ENCODE peak calls at places on chromosomes 3 and 15, in six cellular contexts. One of them, this sample, is unnamed.
A peak's percentile ranks its signal among the peaks of the same experiment; 100 is the strongest.

GRCh38 chr3:133856316-133856715 is 39.4 kb downstream of the RAB6B start:
- DNase-seq in tibial nerve: no peak
- DNase-seq in H1: no peak
- DNase-seq in ovary: no peak
- DNase-seq in sigmoid colon: no peak
- DNase-seq in suprapubic skin: no peak
- DNase-seq in this sample: no peak

GRCh38 chr3:168722091-168722490 is 626.4 kb upstream of the GOLIM4 start:
- DNase-seq in tibial nerve: no peak
- DNase-seq in H1: no peak
- DNase-seq in ovary: no peak
- DNase-seq in sigmoid colon: no peak
- DNase-seq in suprapubic skin: no peak
- DNase-seq in this sample: no peak

GRCh38 chr3:193853511-193854219 is 260.7 kb downstream of the OPA1 start:
- DNase-seq in tibial nerve: no peak
- DNase-seq in H1: no peak
- DNase-seq in ovary: no peak
- DNase-seq in sigmoid colon: no peak
- DNase-seq in suprapubic skin: no peak
- DNase-seq in this sample: no peak

GRCh38 chr3:114035146-114035545 is 21.2 kb downstream of the CCDC191 start:
- DNase-seq in tibial nerve: no peak
- DNase-seq in H1: no peak
- DNase-seq in ovary: no peak
- DNase-seq in sigmoid colon: no peak
- DNase-seq in suprapubic skin: no peak
- DNase-seq in this sample: no peak

GRCh38 chr3:98986073-98986472 is 84.6 kb upstream of the DCBLD2 start:
- DNase-seq in tibial nerve: no peak
- DNase-seq in H1: no peak
- DNase-seq in ovary: peak; percentile 24
- DNase-seq in sigmoid colon: no peak
- DNase-seq in suprapubic skin: no peak
- DNase-seq in this sample: no peak

GRCh38 chr3:171351676-171352075 is 108.5 kb downstream of the TNIK start:
- DNase-seq in tibial nerve: no peak
- DNase-seq in H1: no peak
- DNase-seq in ovary: no peak
- DNase-seq in sigmoid colon: no peak
- DNase-seq in suprapubic skin: no peak
- DNase-seq in this sample: no peak

GRCh38 chr15:72182673-72183072 is 14.9 kb downstream of the GRAMD2A start:
- DNase-seq in tibial nerve: no peak
- DNase-seq in H1: no peak
- DNase-seq in ovary: no peak
- DNase-seq in sigmoid colon: no peak
- DNase-seq in suprapubic skin: no peak
- DNase-seq in this sample: peak; percentile 68

GRCh38 chr15:67146875-67147381 is 81.5 kb downstream of the SMAD3 start:
- DNase-seq in tibial nerve: no peak
- DNase-seq in H1: no peak
- DNase-seq in ovary: peak; percentile 35
- DNase-seq in sigmoid colon: peak; percentile 80
- DNase-seq in suprapubic skin: no peak
- DNase-seq in this sample: no peak

GRCh38 chr3:45807133-45807532 is 10.8 kb upstream of the SLC6A20 start:
- DNase-seq in tibial nerve: no peak
- DNase-seq in H1: no peak
- DNase-seq in ovary: no peak
- DNase-seq in sigmoid colon: no peak
- DNase-seq in suprapubic skin: no peak
- DNase-seq in this sample: no peak

GRCh38 chr3:19272296-19272695 is 124.0 kb downstream of the KCNH8 start:
- DNase-seq in tibial nerve: no peak
- DNase-seq in H1: no peak
- DNase-seq in ovary: no peak
- DNase-seq in sigmoid colon: no peak
- DNase-seq in suprapubic skin: no peak
- DNase-seq in this sample: no peak

GRCh38 chr3:187274315-187274976 is 17.1 kb downstream of the MASP1 start:
- DNase-seq in tibial nerve: no peak
- DNase-seq in H1: peak; percentile 59
- DNase-seq in ovary: no peak
- DNase-seq in sigmoid colon: no peak
- DNase-seq in suprapubic skin: no peak
- DNase-seq in this sample: no peak

GRCh38 chr15:67820147-67820991 is 4.9 kb upstream of the SKOR1 start:
- DNase-seq in tibial nerve: no peak
- DNase-seq in H1: no peak
- DNase-seq in ovary: no peak
- DNase-seq in sigmoid colon: no peak
- DNase-seq in suprapubic skin: no peak
- DNase-seq in this sample: peak; percentile 80

GRCh38 chr3:57127849-57128566 is 37.1 kb downstream of the IL17RD start:
- DNase-seq in tibial nerve: no peak
- DNase-seq in H1: no peak
- DNase-seq in ovary: no peak
- DNase-seq in sigmoid colon: no peak
- DNase-seq in suprapubic skin: no peak
- DNase-seq in this sample: no peak

GRCh38 chr3:104279617-104280016 is 1087.1 kb upstream of the ALCAM start:
- DNase-seq in tibial nerve: no peak
- DNase-seq in H1: no peak
- DNase-seq in ovary: no peak
- DNase-seq in sigmoid colon: no peak
- DNase-seq in suprapubic skin: no peak
- DNase-seq in this sample: no peak

GRCh38 chr3:65793495-65794200 is 245.1 kb downstream of the MAGI1 start:
- DNase-seq in tibial nerve: no peak
- DNase-seq in H1: no peak
- DNase-seq in ovary: no peak
- DNase-seq in sigmoid colon: no peak
- DNase-seq in suprapubic skin: no peak
- DNase-seq in this sample: no peak

GRCh38 chr3:7640787-7641186 is 779.9 kb downstream of the GRM7 start:
- DNase-seq in tibial nerve: no peak
- DNase-seq in H1: no peak
- DNase-seq in ovary: no peak
- DNase-seq in sigmoid colon: no peak
- DNase-seq in suprapubic skin: no peak
- DNase-seq in this sample: no peak

GRCh38 chr3:160027541-160028195 is 39.0 kb downstream of the IL12A start:
- DNase-seq in tibial nerve: no peak
- DNase-seq in H1: no peak
- DNase-seq in ovary: no peak
- DNase-seq in sigmoid colon: no peak
- DNase-seq in suprapubic skin: no peak
- DNase-seq in this sample: no peak

GRCh38 chr3:45986303-45986982 is 9.2 kb downstream of the FYCO1 start:
- DNase-seq in tibial nerve: no peak
- DNase-seq in H1: no peak
- DNase-seq in ovary: no peak
- DNase-seq in sigmoid colon: peak; percentile 85
- DNase-seq in suprapubic skin: no peak
- DNase-seq in this sample: peak; percentile 80

GRCh38 chr3:189324538-189325138 is 152.9 kb downstream of the TPRG1 start:
- DNase-seq in tibial nerve: no peak
- DNase-seq in H1: no peak
- DNase-seq in ovary: no peak
- DNase-seq in sigmoid colon: no peak
- DNase-seq in suprapubic skin: no peak
- DNase-seq in this sample: no peak
- TF ChIP-seq EP300 in tibial nerve: no peak
- TF ChIP-seq EP300 in H1: no peak
- TF ChIP-seq EP300 in ovary: no peak
- TF ChIP-seq EP300 in sigmoid colon: no peak
- TF ChIP-seq EP300 in suprapubic skin: no peak
- TF ChIP-seq EP300 in this sample: no peak

GRCh38 chr3:123725652-123726400 is 141.0 kb upstream of the HACD2 start:
- DNase-seq in tibial nerve: no peak
- DNase-seq in H1: no peak
- DNase-seq in ovary: no peak
- DNase-seq in sigmoid colon: no peak
- DNase-seq in suprapubic skin: no peak
- DNase-seq in this sample: no peak

GRCh38 chr3:123722021-123722420 is 137.2 kb upstream of the HACD2 start:
- DNase-seq in tibial nerve: no peak
- DNase-seq in H1: no peak
- DNase-seq in ovary: no peak
- DNase-seq in sigmoid colon: no peak
- DNase-seq in suprapubic skin: no peak
- DNase-seq in this sample: peak; percentile 62

GRCh38 chr3:123720638-123721037 is 135.8 kb upstream of the HACD2 start:
- DNase-seq in tibial nerve: no peak
- DNase-seq in H1: no peak
- DNase-seq in ovary: no peak
- DNase-seq in sigmoid colon: no peak
- DNase-seq in suprapubic skin: no peak
- DNase-seq in this sample: no peak

GRCh38 chr3:123723527-123724168 is 138.8 kb upstream of the HACD2 start:
- DNase-seq in tibial nerve: no peak
- DNase-seq in H1: peak; percentile 76
- DNase-seq in ovary: peak; percentile 65
- DNase-seq in sigmoid colon: peak; percentile 79
- DNase-seq in suprapubic skin: no peak
- DNase-seq in this sample: no peak

GRCh38 chr3:123724306-123724705 is 139.5 kb upstream of the HACD2 start:
- DNase-seq in tibial nerve: no peak
- DNase-seq in H1: no peak
- DNase-seq in ovary: no peak
- DNase-seq in sigmoid colon: no peak
- DNase-seq in suprapubic skin: no peak
- DNase-seq in this sample: no peak
- TF ChIP-seq CTCF in tibial nerve: no peak
- TF ChIP-seq CTCF in H1: peak; percentile 47
- TF ChIP-seq CTCF in ovary: no peak
- TF ChIP-seq CTCF in sigmoid colon: no peak
- TF ChIP-seq CTCF in suprapubic skin: no peak
- TF ChIP-seq CTCF in this sample: no peak

DNA sequence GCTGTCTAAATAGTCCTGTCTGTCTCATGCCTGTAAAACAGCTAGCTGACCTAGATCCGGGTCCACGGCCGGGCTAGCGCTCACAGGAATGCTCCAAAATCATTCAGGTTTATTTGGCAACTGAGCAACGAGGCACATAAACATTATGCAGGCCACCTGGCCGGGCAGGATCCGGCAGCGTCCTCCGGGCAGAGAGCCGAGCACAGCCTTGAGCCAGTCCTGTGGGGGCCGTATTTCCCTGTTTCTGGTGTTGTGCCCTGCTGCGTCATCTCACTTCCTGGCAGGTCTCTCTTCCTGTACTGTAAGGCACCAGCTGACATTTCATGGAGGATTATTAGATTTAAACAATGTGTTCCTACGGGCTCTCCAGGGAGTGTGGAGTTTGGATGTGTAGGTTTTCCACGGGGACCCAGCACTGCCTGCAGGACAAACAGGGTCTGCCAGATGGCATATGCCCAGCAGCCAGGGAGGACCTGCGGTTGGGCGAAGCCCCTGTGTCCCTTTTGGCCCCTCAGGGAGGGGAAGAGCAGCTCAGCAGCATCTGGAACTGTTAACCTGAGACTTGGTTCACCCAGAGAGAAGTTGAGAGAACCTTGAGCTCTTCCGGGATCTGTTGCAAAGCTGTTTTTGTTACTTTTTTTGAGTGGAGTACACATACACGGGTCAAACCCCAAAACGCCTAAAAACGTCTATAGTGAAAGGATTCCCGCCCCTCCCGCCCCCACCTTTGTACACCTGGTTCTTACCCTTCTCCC is 16.5 kb upstream of the LRRK1 start:
- DNase-seq in tibial nerve: peak; percentile 63
- DNase-seq in H1: no peak
- DNase-seq in ovary: peak; percentile 90
- DNase-seq in sigmoid colon: peak; percentile 97
- DNase-seq in suprapubic skin: peak; percentile 21
- DNase-seq in this sample: peak; percentile 87
- H3K27ac ChIP-seq in tibial nerve: peak overlapping the region; percentile 60
- H3K27ac ChIP-seq in H1: no peak overlapping the region
- H3K27ac ChIP-seq in ovary: peak overlapping the region; percentile 89
- H3K27ac ChIP-seq in sigmoid colon: peak overlapping the region; percentile 87
- H3K27ac ChIP-seq in suprapubic skin: peak overlapping the region; percentile 86
- H3K27ac ChIP-seq in this sample: peak overlapping the region; percentile 64

DNA sequence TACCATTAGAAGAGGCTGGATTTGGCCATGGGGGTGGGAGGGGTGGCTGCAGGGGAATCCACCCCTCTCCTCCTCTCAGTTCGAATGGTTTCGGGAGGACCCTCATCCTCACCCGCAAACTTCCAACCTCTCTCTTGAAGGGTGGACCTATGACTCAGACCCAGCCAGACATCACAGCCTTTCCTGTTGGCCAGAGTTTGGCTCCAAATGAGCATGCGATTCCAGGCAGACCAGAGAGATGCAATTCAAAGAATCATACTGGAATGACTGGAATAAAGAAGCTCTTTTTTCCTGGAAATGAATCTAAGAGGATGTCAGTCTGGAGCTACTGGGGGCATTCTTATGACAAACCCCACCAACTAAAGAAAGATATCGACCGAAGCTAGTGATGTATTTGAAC is 516.7 kb upstream of the MDFIC2 start:
- DNase-seq in tibial nerve: no peak
- DNase-seq in H1: no peak
- DNase-seq in ovary: peak; percentile 45
- DNase-seq in sigmoid colon: no peak
- DNase-seq in suprapubic skin: no peak
- DNase-seq in this sample: no peak
- TF ChIP-seq EP300 in tibial nerve: no peak
- TF ChIP-seq EP300 in H1: no peak
- TF ChIP-seq EP300 in ovary: no peak
- TF ChIP-seq EP300 in sigmoid colon: no peak
- TF ChIP-seq EP300 in suprapubic skin: no peak
- TF ChIP-seq EP300 in this sample: no peak